ENCODE peak calls at places on chromosomes 2 and 18, in six cellular contexts. E is ovary, X is breast epithelium, L is adrenal gland, A is body of pancreas, H is HCT116. O is an unnamed sample.

GRCh38 chr2:10398496-10398895 is 49.6 kb downstream of the ODC1 start:
- DNase-seq in X (no peak), A (no peak), E (no peak), L (peak; percentile 54), H (no peak), O (no peak)

GRCh38 chr18:24552218-24552617 is 91.8 kb downstream of the HRH4 start:
- DNase-seq in A (no peak), E (no peak), X (no peak), L (no peak), H (no peak), O (no peak)

GRCh38 chr18:63073481-63073880 is 246.1 kb downstream of the BCL2 start:
- DNase-seq in A (no peak), L (no peak), H (no peak), E (no peak), X (no peak), O (no peak)

GRCh38 chr2:108975613-108976435 is 13.2 kb downstream of the EDAR start:
- DNase-seq in X (no peak), A (no peak), E (no peak), L (no peak), H (no peak), O (no peak)

GRCh38 chr2:239224249-239224605 is 176.6 kb downstream of the HDAC4 start:
- DNase-seq in X (no peak), A (no peak), E (no peak), L (peak; percentile 4), H (no peak), O (no peak)

GRCh38 chr2:180463608-180464007 is 456.5 kb upstream of the CWC22 start:
- DNase-seq in E (no peak), A (no peak), H (no peak), L (no peak), X (no peak), O (no peak)

GRCh38 chr2:72629062-72629461 is 196.8 kb downstream of the EXOC6B start:
- DNase-seq in X (no peak), L (no peak), A (no peak), E (no peak), H (no peak), O (no peak)

GRCh38 chr2:152716805-152717241 is 438 bp downstream of the PRPF40A start:
- DNase-seq in H (no peak), E (peak; percentile 46), L (peak; percentile 25), X (no peak), A (peak; percentile 25), O (no peak)

GRCh38 chr18:6920099-6920955 is 190.8 kb downstream of the ARHGAP28 start:
- DNase-seq in X (no peak), L (peak; percentile 27), H (no peak), A (peak; percentile 85), E (peak; percentile 40), O (peak; percentile 47)

GRCh38 chr18:54130177-54130576 is 94.3 kb downstream of the MBD2 start:
- DNase-seq in H (no peak), A (no peak), E (no peak), L (no peak), X (no peak), O (no peak)

GRCh38 chr2:43075906-43076585 is 150.4 kb downstream of the ZFP36L2 start:
- DNase-seq in H (no peak), X (no peak), L (peak; percentile 92), E (peak; percentile 60), A (no peak), O (peak; percentile 61)

GRCh38 chr18:79329786-79330185 is 65.9 kb upstream of the NFATC1 start:
- DNase-seq in X (no peak), E (no peak), A (no peak), L (no peak), H (no peak), O (no peak)

GRCh38 chr2:19574788-19575260 is 216.4 kb upstream of the OSR1 start:
- DNase-seq in H (no peak), L (peak; percentile 16), A (peak; percentile 14), X (peak; percentile 48), E (no peak), O (peak; percentile 4)

GRCh38 chr2:31031132-31031706 is 107.0 kb downstream of the GALNT14 start:
- DNase-seq in X (no peak), E (no peak), H (no peak), A (no peak), L (no peak), O (no peak)

GRCh38 chr2:119175517-119175916 is 17.0 kb upstream of the C1QL2 start:
- DNase-seq in L (no peak), X (no peak), E (no peak), A (no peak), H (no peak), O (no peak)

GRCh38 chr2:58923869-58924268 is 682.7 kb upstream of the FANCL start:
- DNase-seq in E (no peak), A (no peak), H (no peak), L (no peak), X (no peak), O (no peak)

GRCh38 chr2:157182204-157182709 is 75.2 kb upstream of the GALNT5 start:
- DNase-seq in H (no peak), A (no peak), L (no peak), E (no peak), X (no peak), O (no peak)

GRCh38 chr2:20446280-20446916 is 476 bp upstream of the RHOB start:
- DNase-seq in A (no peak), X (no peak), H (no peak), L (no peak), E (peak; percentile 54), O (no peak)

GRCh38 chr2:112891333-112891950 is 19.5 kb upstream of the IL37 start:
- DNase-seq in H (peak; percentile 72), X (peak; percentile 55), L (no peak), E (no peak), A (no peak), O (no peak)

GRCh38 chr2:10901160-10901559 is 10.6 kb upstream of the KCNF1 start:
- DNase-seq in A (no peak), L (no peak), X (peak; percentile 26), E (no peak), H (peak; percentile 33), O (peak; percentile 41)

DNA sequence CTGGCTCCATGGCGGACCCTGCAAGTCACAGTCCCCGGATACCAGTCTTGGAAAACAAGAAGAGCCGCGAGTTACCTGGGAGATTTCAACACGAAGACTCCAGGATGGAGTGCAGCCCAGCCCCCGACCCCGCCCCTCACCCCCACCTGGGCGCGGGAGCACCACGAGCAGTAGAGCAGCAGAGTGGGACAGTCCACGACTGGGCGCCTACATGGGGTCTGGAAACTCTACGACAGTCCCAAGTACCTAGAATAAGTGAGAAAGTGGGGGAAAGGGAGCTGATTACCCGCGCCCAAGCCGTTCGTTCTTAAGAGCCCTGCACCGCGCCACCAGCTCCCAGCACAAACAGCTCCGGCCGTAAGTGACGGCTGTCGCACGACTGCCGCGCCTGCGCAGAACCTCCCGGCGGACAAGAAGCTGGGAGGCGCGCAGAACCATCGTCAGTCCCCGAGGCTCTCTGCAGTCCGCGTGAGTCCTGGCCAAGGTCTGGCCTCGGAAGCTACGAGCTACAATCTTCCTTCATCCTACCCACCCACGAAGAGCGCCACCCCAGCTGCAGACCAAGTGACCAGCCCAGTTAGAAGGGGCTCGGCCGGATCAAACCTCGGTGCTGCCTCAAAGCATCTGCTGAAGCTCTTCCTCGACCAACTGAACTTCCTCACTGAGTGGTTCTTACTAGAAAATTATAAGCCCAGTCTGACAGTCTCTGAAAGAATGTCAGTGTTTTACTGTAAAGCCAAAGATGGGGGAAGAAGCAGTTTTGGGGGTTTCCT is at the start of gene DPY30:
- DNase-seq in H (peak; percentile 86), L (peak; percentile 94), A (peak; percentile 92), X (peak; percentile 83), E (peak; percentile 92), O (peak; percentile 90)
- TF ChIP-seq POLR2A in H (peak; percentile 99), L (peak; percentile 95), A (peak; percentile 75), X (peak; percentile 85), E (peak; percentile 76), O (peak; percentile 98)

GRCh38 chr2:235493775-235494715 is at the start of gene AGAP1:
- DNase-seq in L (peak; percentile 89), X (peak; percentile 85), E (peak; percentile 90), H (peak; percentile 46), A (peak; percentile 92), O (peak; percentile 90)
- TF ChIP-seq POLR2A in L (peak; percentile 41), X (no peak), E (no peak), H (peak; percentile 76), A (peak; percentile 58), O (peak; percentile 85)

GRCh38 chr2:16085073-16085472 is 144.7 kb downstream of the MYCN start:
- DNase-seq in A (no peak), H (no peak), L (no peak), X (no peak), E (no peak), O (no peak)
- TF ChIP-seq POLR2A in A (no peak), H (no peak), L (no peak), X (no peak), E (no peak), O (no peak)

GRCh38 chr2:37925063-37925897 is at the start of gene RMDN2:
- DNase-seq in H (peak; percentile 81), L (peak; percentile 94), E (peak; percentile 88), A (peak; percentile 93), X (peak; percentile 83), O (peak; percentile 88)
- TF ChIP-seq POLR2A in H (peak; percentile 67), L (peak; percentile 89), E (peak; percentile 49), A (peak; percentile 58), X (peak; percentile 77), O (peak; percentile 85)

DNA sequence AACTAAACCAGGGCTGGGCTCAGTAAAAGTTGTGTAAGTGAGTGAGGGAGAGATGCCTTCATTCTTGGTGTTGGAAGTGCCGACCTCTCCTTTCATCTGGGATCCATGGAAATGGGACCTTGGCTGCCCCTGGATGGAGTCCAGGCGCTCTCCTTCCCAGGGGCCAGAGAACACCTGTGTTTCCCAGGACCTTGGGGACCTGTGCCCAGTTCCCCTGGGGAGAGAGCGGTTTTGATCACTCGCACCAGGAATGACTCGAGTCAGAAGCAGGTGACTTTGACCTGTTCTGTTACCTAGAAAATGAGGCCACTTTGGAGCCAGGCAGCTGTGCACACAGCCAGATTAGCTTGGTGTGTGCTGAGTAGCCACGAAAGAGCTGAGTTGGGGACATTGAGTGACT is 97.3 kb downstream of the SH3BP4 start:
- DNase-seq in L (no peak), A (peak; percentile 95), E (no peak), H (no peak), X (no peak), O (no peak)
- TF ChIP-seq POLR2A in L (no peak), A (no peak), E (no peak), H (no peak), X (no peak), O (no peak)

GRCh38 chr2:128781888-128782385 is 463.3 kb upstream of the HS6ST1 start:
- DNase-seq in A (no peak), H (no peak), E (no peak), X (peak; percentile 2), L (no peak), O (no peak)

GRCh38 chr2:128779301-128780095 is 460.8 kb upstream of the HS6ST1 start:
- DNase-seq in H (no peak), L (no peak), A (no peak), E (no peak), X (no peak), O (no peak)

GRCh38 chr2:128780434-128781080 is 461.9 kb upstream of the HS6ST1 start:
- DNase-seq in X (peak; percentile 7), A (no peak), L (no peak), H (no peak), E (no peak), O (no peak)

GRCh38 chr2:128782411-128783192 is 463.9 kb upstream of the HS6ST1 start:
- DNase-seq in E (no peak), H (no peak), A (no peak), L (no peak), X (peak; percentile 13), O (no peak)

GRCh38 chr2:128781166-128781887 is 462.7 kb upstream of the HS6ST1 start:
- DNase-seq in A (no peak), X (no peak), H (no peak), L (no peak), E (no peak), O (no peak)
- TF ChIP-seq POLR2A in A (no peak), X (no peak), H (no peak), L (no peak), E (no peak), O (no peak)

GRCh38 chr2:218781691-218782528 is at the start of gene CYP27A1:
- DNase-seq in A (peak; percentile 38), H (no peak), X (peak; percentile 50), E (peak; percentile 59), L (peak; percentile 61), O (no peak)
- TF ChIP-seq POLR2A in A (no peak), H (no peak), X (peak; percentile 18), E (peak; percentile 47), L (peak; percentile 67), O (no peak)